ENCODE peak calls at places on chromosome 18, in ten cellular contexts. I is NCI-H1417; D is pons; U is A172; C is MCF 10A; N is neural crest cell; O is stimulated activated CD8-positive, alpha-beta memory T cell treated with anti-CD3 and anti-CD28 coated beads, Interleukin-4, amount 100 ng/mL, for 1 hour; X is brain microvascular endothelial cell; F is EH; M is activated CD8-positive, alpha-beta memory T cell treated with anti-CD3 and anti-CD28 coated beads for 48 hours. L is an unnamed sample.

GRCh38 chr18:44080054-44080453 is 600.6 kb upstream of the SETBP1 start:
- DNase-seq in X (no peak), F (no peak), U (no peak), C (no peak), N (no peak), D (no peak), O (no peak), M (no peak), I (no peak), L (no peak)

GRCh38 chr18:11785444-11786055 is 65.7 kb upstream of the CHMP1B start:
- DNase-seq in I (no peak), U (no peak), D (no peak), O (no peak), F (no peak), N (no peak), C (no peak), X (no peak), M (no peak), L (no peak)

GRCh38 chr18:77059294-77059916 is 73.2 kb downstream of the MBP start:
- DNase-seq in F (peak), O (no peak), X (peak), D (peak), N (peak), C (peak), U (peak), I (peak), M (no peak), L (peak)

GRCh38 chr18:58638446-58638845 is 9.6 kb upstream of the ALPK2 start:
- DNase-seq in M (no peak), F (peak), O (no peak), I (no peak), U (no peak), D (peak), X (no peak), C (no peak), N (no peak), L (peak)

GRCh38 chr18:69885841-69886531 is 61.7 kb downstream of the CD226 start:
- DNase-seq in X (no peak), U (no peak), M (no peak), I (no peak), N (no peak), D (no peak), F (no peak), O (no peak), C (no peak), L (no peak)

GRCh38 chr18:68298340-68298739 is 416.6 kb downstream of the TMX3 start:
- DNase-seq in U (no peak), O (no peak), C (no peak), X (no peak), I (no peak), D (no peak), M (no peak), F (no peak), N (no peak), L (no peak)

GRCh38 chr18:28684746-28685145 is 507.8 kb upstream of the CDH2 start:
- DNase-seq in F (peak), U (no peak), D (no peak), M (no peak), C (no peak), O (no peak), I (no peak), N (no peak), X (no peak), L (no peak)

GRCh38 chr18:68623342-68623741 is 91.6 kb downstream of the TMX3 start:
- DNase-seq in U (peak), F (peak), O (no peak), N (peak), C (peak), M (no peak), X (peak), D (peak), I (peak), L (peak)

GRCh38 chr18:30800800-30801199 is 241.7 kb downstream of the DSC3 start:
- DNase-seq in O (no peak), D (no peak), U (no peak), X (no peak), I (no peak), C (no peak), F (no peak), N (no peak), M (no peak), L (no peak)

GRCh38 chr18:5851998-5852397 is 43.3 kb downstream of the TMEM200C start:
- DNase-seq in M (no peak), N (no peak), F (no peak), O (no peak), C (no peak), D (no peak), X (no peak), U (no peak), I (no peak), L (no peak)

GRCh38 chr18:44729631-44730101 is 49.0 kb downstream of the SETBP1 start:
- DNase-seq in U (peak), C (no peak), M (no peak), I (no peak), X (peak), N (no peak), F (peak), D (no peak), O (peak), L (no peak)

GRCh38 chr18:12393998-12394397 is 13.7 kb upstream of the PRELID3A start:
- DNase-seq in M (no peak), O (no peak), X (no peak), N (no peak), D (no peak), I (no peak), F (no peak), U (no peak), C (no peak), L (no peak)

GRCh38 chr18:79586436-79587297 is 92.9 kb upstream of the CTDP1 start:
- DNase-seq in F (no peak), C (no peak), O (no peak), I (no peak), X (no peak), D (no peak), U (no peak), N (no peak), M (no peak), L (no peak)

GRCh38 chr18:36476433-36476832 is 178.9 kb downstream of the FHOD3 start:
- DNase-seq in I (no peak), C (no peak), D (no peak), U (no peak), X (no peak), F (no peak), M (no peak), N (no peak), O (no peak), L (no peak)

GRCh38 chr18:49072524-49072934 is 121.8 kb upstream of the SMAD7 start:
- DNase-seq in O (no peak), C (no peak), N (no peak), X (no peak), U (no peak), M (no peak), I (no peak), D (no peak), F (no peak), L (no peak)

L was measured in kidney glomerular epithelial cell.